ENCODE peak calls at places on chromosomes 13 and 19, in nine cellular contexts. S, D, R, G, C, W, F, Q and B are unnamed samples.

GRCh38 chr19:35642798-35643254 is 1.3 kb downstream of the ETV2 start:
- DNase-seq in S (no peak), D (no peak), R (no peak), G (no peak), C (no peak), W (peak), F (no peak), Q (no peak), B (no peak)

GRCh38 chr13:113493315-113493951 is 2.9 kb upstream of the DCUN1D2 start:
- DNase-seq in S (no peak), D (peak), R (no peak), G (no peak), C (peak), W (no peak), F (no peak), Q (no peak), B (peak)

GRCh38 chr13:39578821-39579291 is 24.1 kb downstream of the LHFPL6 start:
- DNase-seq in S (no peak), D (peak), R (no peak), G (no peak), C (no peak), W (no peak), F (no peak), Q (no peak), B (no peak)

GRCh38 chr13:76711515-76712182 is 174.6 kb downstream of the KCTD12 start:
- DNase-seq in S (no peak), D (peak), R (no peak), G (no peak), C (no peak), W (no peak), F (no peak), Q (no peak), B (peak)

GRCh38 chr19:48596679-48597465 is 9.7 kb upstream of the SPACA4 start:
- DNase-seq in S (peak), D (no peak), R (no peak), G (no peak), C (no peak), W (no peak), F (no peak), Q (no peak), B (no peak)

GRCh38 chr13:110445183-110445582 is 116.3 kb downstream of the RAB20 start:
- DNase-seq in S (peak), D (no peak), R (no peak), G (no peak), C (no peak), W (no peak), F (no peak), Q (no peak), B (no peak)

GRCh38 chr19:55418185-55418584 is 10.6 kb upstream of the UBE2S start:
- DNase-seq in S (peak), D (peak), R (peak), G (no peak), C (peak), W (peak), F (no peak), Q (peak), B (peak)

GRCh38 chr19:33631628-33631995 is 9.9 kb downstream of the CHST8 start:
- DNase-seq in S (no peak), D (no peak), R (no peak), G (no peak), C (no peak), W (no peak), F (no peak), Q (no peak), B (no peak)

GRCh38 chr19:49133621-49134454 is 14.5 kb downstream of the PPFIA3 start:
- DNase-seq in S (no peak), D (peak), R (peak), G (no peak), C (no peak), W (peak), F (no peak), Q (peak), B (no peak)

GRCh38 chr19:10086032-10086903 is at the start of gene SHFL:
- DNase-seq in S (peak), D (peak), R (peak), G (no peak), C (no peak), W (peak), F (peak), Q (peak), B (no peak)

GRCh38 chr19:54179921-54180452 is 7.0 kb upstream of the TMC4 start:
- DNase-seq in S (no peak), D (peak), R (no peak), G (no peak), C (peak), W (peak), F (no peak), Q (peak), B (peak)

GRCh38 chr19:3357362-3357730 is 9.0 kb upstream of the NFIC start:
- DNase-seq in S (no peak), D (no peak), R (no peak), G (no peak), C (no peak), W (no peak), F (no peak), Q (no peak), B (no peak)

GRCh38 chr13:40502236-40502635 is 164.2 kb downstream of the FOXO1 start:
- DNase-seq in S (no peak), D (peak), R (no peak), G (no peak), C (no peak), W (no peak), F (no peak), Q (no peak), B (no peak)

GRCh38 chr19:38437917-38438316 is 4.4 kb downstream of the RYR1 start:
- DNase-seq in S (no peak), D (no peak), R (no peak), G (no peak), C (no peak), W (no peak), F (no peak), Q (no peak), B (no peak)

GRCh38 chr13:50493683-50494082 is 349.8 kb downstream of the DLEU7 start:
- DNase-seq in S (no peak), D (no peak), R (no peak), G (no peak), C (no peak), W (no peak), F (no peak), Q (no peak), B (no peak)

GRCh38 chr19:3479177-3479818 is 1.0 kb downstream of the SMIM24 start:
- DNase-seq in S (no peak), D (no peak), R (no peak), G (no peak), C (no peak), W (peak), F (no peak), Q (peak), B (no peak)

GRCh38 chr13:39765801-39766463 is 110.5 kb downstream of the COG6 start:
- DNase-seq in S (no peak), D (no peak), R (peak), G (no peak), C (no peak), W (peak), F (peak), Q (no peak), B (peak)

GRCh38 chr13:98839826-98840769 is 87.6 kb upstream of the SLC15A1 start:
- DNase-seq in S (no peak), D (peak), R (peak), G (no peak), C (no peak), W (peak), F (peak), Q (peak), B (no peak)

GRCh38 chr19:55406869-55407624 is 541 bp downstream of the UBE2S start:
- DNase-seq in S (no peak), D (peak), R (peak), G (no peak), C (no peak), W (no peak), F (peak), Q (peak), B (no peak)

GRCh38 chr13:22517544-22517943 is 663.2 kb upstream of the SGCG start:
- DNase-seq in S (no peak), D (no peak), R (no peak), G (no peak), C (no peak), W (peak), F (no peak), Q (no peak), B (peak)

GRCh38 chr13:112073245-112074138 is 6.5 kb downstream of the SOX1 start:
- DNase-seq in S (no peak), D (no peak), R (no peak), G (no peak), C (no peak), W (peak), F (no peak), Q (peak), B (no peak)

GRCh38 chr13:84297246-84297645 is 415.0 kb upstream of the SLITRK1 start:
- DNase-seq in S (no peak), D (peak), R (no peak), G (no peak), C (no peak), W (no peak), F (no peak), Q (no peak), B (no peak)

GRCh38 chr13:110559986-110560385 is 1.5 kb downstream of the RAB20 start:
- DNase-seq in S (no peak), D (peak), R (no peak), G (no peak), C (no peak), W (no peak), F (no peak), Q (no peak), B (no peak)

GRCh38 chr19:9848060-9848459 is 12.9 kb downstream of the PIN1 start:
- DNase-seq in S (no peak), D (no peak), R (no peak), G (no peak), C (no peak), W (peak), F (no peak), Q (peak), B (no peak)

GRCh38 chr13:31970237-31970930 is 61.2 kb upstream of the FRY start:
- DNase-seq in S (no peak), D (peak), R (no peak), G (no peak), C (no peak), W (no peak), F (no peak), Q (no peak), B (no peak)

GRCh38 chr13:46858776-46859175 is 38.1 kb downstream of the HTR2A start:
- DNase-seq in S (no peak), D (no peak), R (no peak), G (no peak), C (no peak), W (no peak), F (no peak), Q (no peak), B (no peak)

GRCh38 chr13:23506821-23507210 is 63.4 kb upstream of the TNFRSF19 start:
- DNase-seq in S (no peak), D (peak), R (no peak), G (no peak), C (peak), W (no peak), F (no peak), Q (peak), B (peak)

DNA sequence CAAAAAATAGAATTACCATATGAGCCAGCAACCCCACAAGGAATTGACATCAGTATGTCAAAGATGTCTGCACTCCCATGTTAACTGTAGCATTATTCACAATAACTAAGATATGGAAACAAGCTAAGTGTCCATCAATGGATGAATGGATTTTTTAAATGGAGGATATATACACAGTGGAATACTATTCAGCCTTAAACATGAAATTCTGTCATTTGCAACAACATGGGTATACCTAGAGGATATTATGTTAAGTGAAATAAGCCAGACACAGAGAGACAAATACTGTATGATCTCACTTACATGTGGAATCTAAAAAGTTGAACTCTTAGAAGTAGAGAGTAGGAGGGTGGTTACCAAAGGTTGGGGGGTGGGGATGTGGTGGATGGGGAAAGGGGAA is 8.0 kb upstream of the ZNF567 start:
- DNase-seq in S (no peak), D (no peak), R (no peak), G (no peak), C (no peak), W (no peak), F (no peak), Q (no peak), B (no peak)
- H3K4me3 ChIP-seq in S (no peak), D (no peak), R (no peak), G (no peak), C (no peak), W (no peak), F (no peak), Q (no peak), B (no peak)

GRCh38 chr13:104321756-104322155 is 1255.5 kb upstream of the SLC10A2 start:
- DNase-seq in S (no peak), D (no peak), R (no peak), G (no peak), C (no peak), W (no peak), F (no peak), Q (no peak), B (no peak)

GRCh38 chr13:104315606-104316005 is 1249.4 kb upstream of the SLC10A2 start:
- DNase-seq in S (no peak), D (peak), R (no peak), G (no peak), C (peak), W (no peak), F (no peak), Q (no peak), B (peak)

GRCh38 chr13:104320446-104320845 is 1254.2 kb upstream of the SLC10A2 start:
- DNase-seq in S (no peak), D (no peak), R (no peak), G (no peak), C (no peak), W (no peak), F (no peak), Q (no peak), B (no peak)

GRCh38 chr13:104314926-104315535 is 1248.8 kb upstream of the SLC10A2 start:
- DNase-seq in S (no peak), D (peak), R (no peak), G (no peak), C (no peak), W (no peak), F (no peak), Q (no peak), B (no peak)

DNA sequence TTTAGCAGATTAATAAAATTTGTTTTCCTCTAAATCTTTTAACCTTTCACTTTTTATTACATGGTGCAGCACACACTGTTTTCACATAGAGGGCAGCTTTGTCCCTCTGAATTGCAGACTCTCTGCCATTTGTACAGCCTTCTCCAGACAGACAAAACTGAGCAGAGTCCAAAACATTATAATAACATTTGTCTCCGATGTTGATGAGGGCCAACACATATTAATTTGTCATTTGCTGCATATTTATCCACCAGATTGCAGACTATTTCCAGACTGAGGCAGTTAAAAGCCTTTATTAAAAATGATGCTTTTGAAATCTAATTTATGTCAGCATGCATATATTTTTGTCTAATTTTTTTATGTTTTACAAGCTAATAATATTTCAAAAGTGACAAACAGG is 1251.9 kb upstream of the SLC10A2 start:
- DNase-seq in S (no peak), D (peak), R (no peak), G (no peak), C (no peak), W (peak), F (no peak), Q (peak), B (no peak)
- TF ChIP-seq CTCF in S (no peak), D (peak), R (no peak), G (no peak), C (peak), W (peak), F (no peak), Q (peak), B (peak)

GRCh38 chr19:510606-511100 is 3.4 kb downstream of the TPGS1 start:
- DNase-seq in S (peak), D (peak), R (peak), G (peak), C (no peak), W (peak), F (peak), Q (peak), B (no peak)
- H3K4me3 ChIP-seq in S (peak), D (no peak), R (no peak), G (peak), C (no peak), W (peak), F (peak), Q (no peak), B (no peak)

DNA sequence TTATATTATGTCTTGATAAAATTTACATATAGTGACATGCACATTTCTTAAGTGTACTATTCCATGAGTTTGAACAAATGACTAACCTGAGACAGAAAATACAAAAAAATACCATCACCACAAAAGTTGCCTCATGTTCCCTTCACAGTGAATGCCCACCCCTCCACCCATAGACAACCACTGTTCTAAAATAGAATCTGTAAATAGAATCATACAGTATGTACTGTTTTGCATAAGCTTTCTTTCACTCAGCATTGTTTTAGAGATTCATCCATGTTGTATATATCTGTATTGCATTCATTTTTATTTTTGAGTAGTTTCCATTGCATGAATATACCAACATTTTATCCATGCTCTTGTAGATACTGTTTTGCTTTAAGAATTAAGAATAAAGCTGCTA is 23.3 kb upstream of the RBM26 start:
- DNase-seq in S (no peak), D (no peak), R (no peak), G (no peak), C (no peak), W (no peak), F (no peak), Q (no peak), B (no peak)
- TF ChIP-seq CTCF in S (no peak), D (no peak), R (no peak), G (no peak), C (no peak), W (no peak), F (no peak), Q (no peak), B (no peak)

GRCh38 chr19:58098682-58098998 is 609 bp upstream of the ZSCAN18 start:
- DNase-seq in S (no peak), D (no peak), R (no peak), G (no peak), C (no peak), W (no peak), F (no peak), Q (no peak), B (no peak)
- H3K4me3 ChIP-seq in S (peak), D (peak), R (peak), G (peak), C (peak), W (peak), F (peak), Q (peak), B (peak)

DNA sequence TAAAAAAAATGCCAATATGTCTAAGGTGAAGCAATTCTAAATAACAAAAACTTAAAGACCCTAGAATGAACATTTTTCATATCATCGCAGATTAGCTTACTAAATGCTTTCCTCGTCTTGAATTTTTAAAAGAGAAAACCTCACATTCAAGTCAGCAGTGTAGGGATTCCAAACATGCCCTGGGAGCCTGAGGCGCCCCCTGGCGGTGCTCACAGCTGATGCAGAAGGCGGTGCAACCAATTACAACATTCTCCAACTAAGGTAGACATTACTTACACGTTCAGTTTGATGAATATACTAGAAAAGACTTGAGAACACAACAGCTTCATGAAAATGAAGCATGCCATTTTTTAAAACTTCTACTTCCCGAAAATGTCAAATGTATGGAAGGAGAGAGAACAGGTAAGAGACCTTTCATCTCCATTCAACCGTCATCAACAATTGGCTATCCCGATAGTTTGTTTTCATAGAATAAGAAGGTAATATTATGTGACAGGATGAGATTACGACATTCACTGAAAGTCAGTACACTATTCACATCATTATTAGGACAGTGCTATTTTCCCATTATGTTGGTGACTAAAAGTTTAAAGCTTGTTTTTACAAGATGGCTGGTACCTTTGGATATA is 304.4 kb downstream of the DCLK1 start:
- DNase-seq in S (no peak), D (no peak), R (no peak), G (no peak), C (no peak), W (peak), F (no peak), Q (no peak), B (no peak)
- TF ChIP-seq CTCF in S (peak), D (peak), R (peak), G (no peak), C (peak), W (peak), F (no peak), Q (peak), B (peak)